ENCODE peak calls at places on chromosomes 7 and 10, in six cellular contexts. One of them, this sample, is unnamed.

GRCh38 chr10:29557665-29558064 is 77.1 kb downstream of the SVIL start:
- DNase-seq in GM20000: no peak
- DNase-seq in epithelial cell of esophagus: no peak
- DNase-seq in endothelial cell: no peak
- DNase-seq in fibroblast of mammary gland: no peak
- DNase-seq in CD8-positive, alpha-beta T cell: no peak
- DNase-seq in this sample: no peak

GRCh38 chr10:119933179-119933578 is 40.6 kb downstream of the SEC23IP start:
- DNase-seq in CD8-positive, alpha-beta T cell: no peak
- DNase-seq in fibroblast of mammary gland: no peak
- DNase-seq in endothelial cell: peak
- DNase-seq in GM20000: no peak
- DNase-seq in epithelial cell of esophagus: no peak
- DNase-seq in this sample: no peak

GRCh38 chr7:92634924-92635519 is 44.8 kb upstream of the FAM133B start:
- DNase-seq in fibroblast of mammary gland: peak
- DNase-seq in CD8-positive, alpha-beta T cell: no peak
- DNase-seq in GM20000: no peak
- DNase-seq in endothelial cell: no peak
- DNase-seq in epithelial cell of esophagus: peak
- DNase-seq in this sample: no peak

GRCh38 chr10:102646610-102647432 is 2.5 kb downstream of the TRIM8 start:
- DNase-seq in endothelial cell: no peak
- DNase-seq in GM20000: no peak
- DNase-seq in CD8-positive, alpha-beta T cell: no peak
- DNase-seq in fibroblast of mammary gland: peak
- DNase-seq in epithelial cell of esophagus: peak
- DNase-seq in this sample: no peak

GRCh38 chr10:76177945-76178344 is 746.5 kb downstream of the LRMDA start:
- DNase-seq in epithelial cell of esophagus: peak
- DNase-seq in endothelial cell: no peak
- DNase-seq in CD8-positive, alpha-beta T cell: no peak
- DNase-seq in GM20000: no peak
- DNase-seq in fibroblast of mammary gland: no peak
- DNase-seq in this sample: no peak

GRCh38 chr7:5767066-5767465 is 14.4 kb downstream of the RNF216 start:
- DNase-seq in CD8-positive, alpha-beta T cell: no peak
- DNase-seq in endothelial cell: no peak
- DNase-seq in GM20000: no peak
- DNase-seq in fibroblast of mammary gland: peak
- DNase-seq in epithelial cell of esophagus: no peak
- DNase-seq in this sample: no peak

GRCh38 chr10:31582365-31583052 is 263.5 kb downstream of the ZEB1 start:
- DNase-seq in epithelial cell of esophagus: peak
- DNase-seq in endothelial cell: no peak
- DNase-seq in CD8-positive, alpha-beta T cell: no peak
- DNase-seq in fibroblast of mammary gland: no peak
- DNase-seq in GM20000: no peak
- DNase-seq in this sample: no peak

GRCh38 chr7:144531181-144531580 is 127.7 kb upstream of the NOBOX start:
- DNase-seq in CD8-positive, alpha-beta T cell: no peak
- DNase-seq in fibroblast of mammary gland: peak
- DNase-seq in GM20000: no peak
- DNase-seq in epithelial cell of esophagus: no peak
- DNase-seq in endothelial cell: no peak
- DNase-seq in this sample: no peak

GRCh38 chr10:42973870-42974692 is 102.8 kb upstream of the RET start:
- DNase-seq in epithelial cell of esophagus: no peak
- DNase-seq in GM20000: no peak
- DNase-seq in endothelial cell: no peak
- DNase-seq in CD8-positive, alpha-beta T cell: no peak
- DNase-seq in fibroblast of mammary gland: no peak
- DNase-seq in this sample: no peak

GRCh38 chr10:21424511-21424910 is 101.0 kb downstream of the SKIDA1 start:
- DNase-seq in CD8-positive, alpha-beta T cell: no peak
- DNase-seq in endothelial cell: no peak
- DNase-seq in GM20000: no peak
- DNase-seq in epithelial cell of esophagus: no peak
- DNase-seq in fibroblast of mammary gland: peak
- DNase-seq in this sample: no peak

GRCh38 chr10:43308986-43309385 is 42.1 kb upstream of the RASGEF1A start:
- DNase-seq in CD8-positive, alpha-beta T cell: no peak
- DNase-seq in GM20000: no peak
- DNase-seq in endothelial cell: no peak
- DNase-seq in fibroblast of mammary gland: peak
- DNase-seq in epithelial cell of esophagus: no peak
- DNase-seq in this sample: no peak

GRCh38 chr10:123518765-123519164 is 147.4 kb upstream of the GPR26 start:
- DNase-seq in epithelial cell of esophagus: no peak
- DNase-seq in fibroblast of mammary gland: no peak
- DNase-seq in CD8-positive, alpha-beta T cell: no peak
- DNase-seq in endothelial cell: no peak
- DNase-seq in GM20000: no peak
- DNase-seq in this sample: no peak

GRCh38 chr10:278707-279106 is 143.5 kb downstream of the ZMYND11 start:
- DNase-seq in endothelial cell: no peak
- DNase-seq in epithelial cell of esophagus: no peak
- DNase-seq in CD8-positive, alpha-beta T cell: no peak
- DNase-seq in fibroblast of mammary gland: no peak
- DNase-seq in GM20000: no peak
- DNase-seq in this sample: no peak

GRCh38 chr10:79269443-79269842 is 77.8 kb upstream of the PPIF start:
- DNase-seq in epithelial cell of esophagus: no peak
- DNase-seq in endothelial cell: no peak
- DNase-seq in fibroblast of mammary gland: no peak
- DNase-seq in GM20000: no peak
- DNase-seq in CD8-positive, alpha-beta T cell: no peak
- DNase-seq in this sample: no peak

GRCh38 chr10:61452229-61452651 is 941 bp downstream of the TMEM26 start:
- DNase-seq in fibroblast of mammary gland: peak
- DNase-seq in epithelial cell of esophagus: no peak
- DNase-seq in CD8-positive, alpha-beta T cell: no peak
- DNase-seq in endothelial cell: peak
- DNase-seq in GM20000: no peak
- DNase-seq in this sample: no peak

GRCh38 chr7:99012722-99013121 is 131.2 kb downstream of the SMURF1 start:
- DNase-seq in CD8-positive, alpha-beta T cell: no peak
- DNase-seq in GM20000: no peak
- DNase-seq in epithelial cell of esophagus: no peak
- DNase-seq in endothelial cell: no peak
- DNase-seq in fibroblast of mammary gland: no peak
- DNase-seq in this sample: no peak

GRCh38 chr7:69732203-69732602 is 133.9 kb downstream of the AUTS2 start:
- DNase-seq in fibroblast of mammary gland: peak
- DNase-seq in endothelial cell: no peak
- DNase-seq in CD8-positive, alpha-beta T cell: no peak
- DNase-seq in epithelial cell of esophagus: peak
- DNase-seq in GM20000: no peak
- DNase-seq in this sample: no peak

GRCh38 chr7:101952355-101953247 is 135.2 kb downstream of the CUX1 start:
- DNase-seq in epithelial cell of esophagus: peak
- DNase-seq in endothelial cell: no peak
- DNase-seq in CD8-positive, alpha-beta T cell: no peak
- DNase-seq in GM20000: no peak
- DNase-seq in fibroblast of mammary gland: peak
- DNase-seq in this sample: no peak

GRCh38 chr7:123122951-123123350 is 76.8 kb downstream of the SLC13A1 start:
- DNase-seq in CD8-positive, alpha-beta T cell: no peak
- DNase-seq in GM20000: no peak
- DNase-seq in epithelial cell of esophagus: no peak
- DNase-seq in fibroblast of mammary gland: no peak
- DNase-seq in endothelial cell: no peak
- DNase-seq in this sample: no peak

GRCh38 chr10:125742465-125742864 is 23.0 kb downstream of the EDRF1 start:
- DNase-seq in GM20000: no peak
- DNase-seq in epithelial cell of esophagus: no peak
- DNase-seq in CD8-positive, alpha-beta T cell: no peak
- DNase-seq in endothelial cell: no peak
- DNase-seq in fibroblast of mammary gland: peak
- DNase-seq in this sample: no peak

GRCh38 chr10:100148353-100149211 is 37.2 kb downstream of the ERLIN1 start:
- DNase-seq in CD8-positive, alpha-beta T cell: no peak
- DNase-seq in GM20000: peak
- DNase-seq in fibroblast of mammary gland: peak
- DNase-seq in endothelial cell: no peak
- DNase-seq in epithelial cell of esophagus: peak
- DNase-seq in this sample: peak

GRCh38 chr7:24740821-24741220 is 16.4 kb downstream of the GSDME start:
- DNase-seq in epithelial cell of esophagus: no peak
- DNase-seq in endothelial cell: no peak
- DNase-seq in CD8-positive, alpha-beta T cell: no peak
- DNase-seq in fibroblast of mammary gland: no peak
- DNase-seq in GM20000: no peak
- DNase-seq in this sample: no peak

GRCh38 chr10:80173441-80173840 is 31.9 kb downstream of the ANXA11 start:
- DNase-seq in epithelial cell of esophagus: no peak
- DNase-seq in endothelial cell: no peak
- DNase-seq in CD8-positive, alpha-beta T cell: no peak
- DNase-seq in GM20000: no peak
- DNase-seq in fibroblast of mammary gland: no peak
- DNase-seq in this sample: no peak

GRCh38 chr7:42155836-42156540 is 81.0 kb downstream of the GLI3 start:
- DNase-seq in GM20000: no peak
- DNase-seq in CD8-positive, alpha-beta T cell: no peak
- DNase-seq in epithelial cell of esophagus: peak
- DNase-seq in fibroblast of mammary gland: peak
- DNase-seq in endothelial cell: no peak
- DNase-seq in this sample: no peak

GRCh38 chr7:69190025-69190424 is 408.2 kb upstream of the AUTS2 start:
- DNase-seq in CD8-positive, alpha-beta T cell: no peak
- DNase-seq in endothelial cell: no peak
- DNase-seq in epithelial cell of esophagus: no peak
- DNase-seq in fibroblast of mammary gland: no peak
- DNase-seq in GM20000: no peak
- DNase-seq in this sample: no peak

GRCh38 chr7:25149844-25150243 is 24.8 kb upstream of the CYCS start:
- DNase-seq in fibroblast of mammary gland: no peak
- DNase-seq in GM20000: no peak
- DNase-seq in CD8-positive, alpha-beta T cell: no peak
- DNase-seq in endothelial cell: no peak
- DNase-seq in epithelial cell of esophagus: no peak
- DNase-seq in this sample: no peak

GRCh38 chr7:49255061-49255460 is 330.7 kb downstream of the CDC14C start:
- DNase-seq in epithelial cell of esophagus: peak
- DNase-seq in GM20000: no peak
- DNase-seq in endothelial cell: no peak
- DNase-seq in CD8-positive, alpha-beta T cell: no peak
- DNase-seq in fibroblast of mammary gland: peak
- DNase-seq in this sample: no peak

GRCh38 chr7:139586286-139586685 is 62.8 kb downstream of the CLEC2L start:
- DNase-seq in endothelial cell: no peak
- DNase-seq in GM20000: no peak
- DNase-seq in epithelial cell of esophagus: no peak
- DNase-seq in fibroblast of mammary gland: no peak
- DNase-seq in CD8-positive, alpha-beta T cell: no peak
- DNase-seq in this sample: no peak

GRCh38 chr7:13034693-13035092 is 347.3 kb downstream of the ARL4A start:
- DNase-seq in GM20000: no peak
- DNase-seq in epithelial cell of esophagus: no peak
- DNase-seq in CD8-positive, alpha-beta T cell: no peak
- DNase-seq in fibroblast of mammary gland: no peak
- DNase-seq in endothelial cell: no peak
- DNase-seq in this sample: no peak

GRCh38 chr10:77756319-77757232 is 119.0 kb upstream of the KCNMA1 start:
- DNase-seq in epithelial cell of esophagus: peak
- DNase-seq in endothelial cell: peak
- DNase-seq in fibroblast of mammary gland: peak
- DNase-seq in CD8-positive, alpha-beta T cell: no peak
- DNase-seq in GM20000: peak
- DNase-seq in this sample: peak

GRCh38 chr7:5692845-5693278 is 88.6 kb downstream of the RNF216 start:
- DNase-seq in epithelial cell of esophagus: peak
- DNase-seq in CD8-positive, alpha-beta T cell: no peak
- DNase-seq in endothelial cell: no peak
- DNase-seq in fibroblast of mammary gland: peak
- DNase-seq in GM20000: no peak
- DNase-seq in this sample: no peak

GRCh38 chr10:101047961-101048892 is 13.6 kb upstream of the KAZALD1 start:
- DNase-seq in fibroblast of mammary gland: no peak
- DNase-seq in epithelial cell of esophagus: peak
- DNase-seq in GM20000: no peak
- DNase-seq in CD8-positive, alpha-beta T cell: no peak
- DNase-seq in endothelial cell: no peak
- DNase-seq in this sample: no peak

GRCh38 chr7:143018931-143019330 is 8.0 kb downstream of the OR9A2 start:
- DNase-seq in epithelial cell of esophagus: no peak
- DNase-seq in CD8-positive, alpha-beta T cell: no peak
- DNase-seq in GM20000: no peak
- DNase-seq in endothelial cell: no peak
- DNase-seq in fibroblast of mammary gland: no peak
- DNase-seq in this sample: no peak

GRCh38 chr7:26410156-26410555 is 118.5 kb downstream of the SNX10 start:
- DNase-seq in fibroblast of mammary gland: no peak
- DNase-seq in endothelial cell: no peak
- DNase-seq in CD8-positive, alpha-beta T cell: no peak
- DNase-seq in GM20000: no peak
- DNase-seq in epithelial cell of esophagus: no peak
- DNase-seq in this sample: no peak

GRCh38 chr10:107914450-107915276 is 750.2 kb upstream of the SORCS1 start:
- DNase-seq in epithelial cell of esophagus: peak
- DNase-seq in GM20000: peak
- DNase-seq in fibroblast of mammary gland: peak
- DNase-seq in endothelial cell: peak
- DNase-seq in CD8-positive, alpha-beta T cell: no peak
- DNase-seq in this sample: peak

GRCh38 chr7:21568762-21569161 is 25.9 kb downstream of the DNAH11 start:
- DNase-seq in GM20000: peak
- DNase-seq in endothelial cell: no peak
- DNase-seq in CD8-positive, alpha-beta T cell: no peak
- DNase-seq in fibroblast of mammary gland: no peak
- DNase-seq in epithelial cell of esophagus: no peak
- DNase-seq in this sample: no peak
- TF ChIP-seq CTCF in GM20000: no peak
- TF ChIP-seq CTCF in endothelial cell: no peak
- TF ChIP-seq CTCF in CD8-positive, alpha-beta T cell: peak
- TF ChIP-seq CTCF in fibroblast of mammary gland: peak
- TF ChIP-seq CTCF in epithelial cell of esophagus: peak
- TF ChIP-seq CTCF in this sample: peak

GRCh38 chr10:71064413-71065118 is 147.8 kb upstream of the UNC5B start:
- DNase-seq in epithelial cell of esophagus: no peak
- DNase-seq in GM20000: peak
- DNase-seq in fibroblast of mammary gland: no peak
- DNase-seq in CD8-positive, alpha-beta T cell: no peak
- DNase-seq in endothelial cell: no peak
- DNase-seq in this sample: no peak
- TF ChIP-seq CTCF in epithelial cell of esophagus: no peak
- TF ChIP-seq CTCF in GM20000: no peak
- TF ChIP-seq CTCF in fibroblast of mammary gland: no peak
- TF ChIP-seq CTCF in CD8-positive, alpha-beta T cell: no peak
- TF ChIP-seq CTCF in endothelial cell: no peak
- TF ChIP-seq CTCF in this sample: no peak

GRCh38 chr7:96355990-96356506 is 34.1 kb upstream of the SLC25A13 start:
- DNase-seq in epithelial cell of esophagus: no peak
- DNase-seq in fibroblast of mammary gland: no peak
- DNase-seq in GM20000: no peak
- DNase-seq in CD8-positive, alpha-beta T cell: no peak
- DNase-seq in endothelial cell: no peak
- DNase-seq in this sample: no peak
- TF ChIP-seq CTCF in epithelial cell of esophagus: no peak
- TF ChIP-seq CTCF in fibroblast of mammary gland: no peak
- TF ChIP-seq CTCF in GM20000: no peak
- TF ChIP-seq CTCF in CD8-positive, alpha-beta T cell: no peak
- TF ChIP-seq CTCF in endothelial cell: no peak
- TF ChIP-seq CTCF in this sample: no peak

GRCh38 chr10:103847909-103848468 is 7.4 kb downstream of the SH3PXD2A start:
- DNase-seq in fibroblast of mammary gland: no peak
- DNase-seq in endothelial cell: no peak
- DNase-seq in GM20000: no peak
- DNase-seq in epithelial cell of esophagus: no peak
- DNase-seq in CD8-positive, alpha-beta T cell: no peak
- DNase-seq in this sample: no peak
- TF ChIP-seq CTCF in fibroblast of mammary gland: no peak
- TF ChIP-seq CTCF in endothelial cell: peak
- TF ChIP-seq CTCF in GM20000: no peak
- TF ChIP-seq CTCF in epithelial cell of esophagus: peak
- TF ChIP-seq CTCF in CD8-positive, alpha-beta T cell: no peak
- TF ChIP-seq CTCF in this sample: no peak

This sample was measured in GM13976.